ENCODE peak calls at places on chromosomes 13 and 19, in four cellular contexts. L, K, F and D are unnamed samples.
A peak's percentile ranks its signal among the peaks of the same experiment; 100 is the strongest.

GRCh38 chr19:37961198-37961597 is 54.2 kb downstream of the SIPA1L3 start:
- DNase-seq in F (no peak), L (no peak), K (no peak), D (no peak)

GRCh38 chr13:32471187-32471922 is 43.4 kb upstream of the N4BP2L1 start:
- DNase-seq in F (no peak), L (peak; percentile 64), K (no peak), D (no peak)

GRCh38 chr13:47220453-47221150 is 323.7 kb upstream of the HTR2A start:
- DNase-seq in K (no peak), L (peak; percentile 12), F (no peak), D (no peak)

GRCh38 chr13:46176756-46177155 is 5.2 kb downstream of the LCP1 start:
- DNase-seq in F (no peak), L (no peak), K (no peak), D (no peak)

GRCh38 chr19:29501816-29502580 is 23.8 kb upstream of the VSTM2B start:
- DNase-seq in L (no peak), K (no peak), F (no peak), D (no peak)

GRCh38 chr19:17205237-17206140 is 9.7 kb upstream of the USE1 start:
- DNase-seq in F (peak; percentile 76), L (peak; percentile 62), K (peak; percentile 44), D (peak; percentile 32)

GRCh38 chr13:21812192-21812626 is 141.3 kb downstream of the FGF9 start:
- DNase-seq in F (peak; percentile 2), K (no peak), L (no peak), D (no peak)

GRCh38 chr19:4472174-4472974 is at the start of gene HDGFL2:
- DNase-seq in K (no peak), F (no peak), L (no peak), D (no peak)

GRCh38 chr13:46303743-46304385 is 83.2 kb downstream of the RUBCNL start:
- DNase-seq in L (no peak), F (no peak), K (no peak), D (no peak)

GRCh38 chr13:24670174-24670573 is 10.0 kb upstream of the ATP12A start:
- DNase-seq in L (no peak), F (no peak), K (no peak), D (no peak)

GRCh38 chr13:55571237-55571867 is 1569.4 kb upstream of the PRR20A start:
- DNase-seq in F (no peak), L (no peak), K (no peak), D (no peak)

GRCh38 chr13:68078874-68079273 is 848.7 kb upstream of the PCDH9 start:
- DNase-seq in F (peak; percentile 34), K (no peak), L (no peak), D (no peak)

GRCh38 chr13:99285432-99286182 is 21.6 kb downstream of the GPR183 start:
- DNase-seq in F (no peak), K (no peak), L (no peak), D (no peak)

GRCh38 chr19:28488006-28488405 is 724.9 kb downstream of the UQCRFS1 start:
- DNase-seq in K (no peak), F (no peak), L (no peak), D (no peak)

GRCh38 chr13:33218020-33218419 is 67.5 kb downstream of the STARD13 start:
- DNase-seq in K (peak; percentile 96), L (peak; percentile 89), F (peak; percentile 92), D (no peak)

GRCh38 chr13:84648069-84648640 is 765.9 kb upstream of the SLITRK1 start:
- DNase-seq in F (no peak), K (no peak), L (no peak), D (no peak)

GRCh38 chr13:106348032-106348431 is 187.4 kb downstream of the EFNB2 start:
- DNase-seq in K (peak; percentile 96), L (peak; percentile 70), F (peak; percentile 85), D (no peak)

GRCh38 chr13:46648166-46648607 is 95.2 kb downstream of the LRCH1 start:
- DNase-seq in L (peak; percentile 75), K (peak; percentile 19), F (peak; percentile 34), D (no peak)

GRCh38 chr19:14073925-14074838 is 1.6 kb downstream of the MISP3 start:
- DNase-seq in L (peak; percentile 39), K (peak; percentile 70), F (peak; percentile 51), D (no peak)

GRCh38 chr19:13953021-13953531 is 767 bp downstream of the DCAF15 start:
- DNase-seq in K (peak; percentile 61), F (peak; percentile 79), L (peak; percentile 57), D (peak; percentile 28)

GRCh38 chr13:98556968-98557591 is 19.8 kb downstream of the STK24 start:
- DNase-seq in K (peak; percentile 56), L (peak; percentile 40), F (peak; percentile 29), D (no peak)

GRCh38 chr19:13099073-13099999 is 3.3 kb downstream of the LYL1 start:
- DNase-seq in K (peak; percentile 33), F (peak; percentile 73), L (peak; percentile 74), D (peak; percentile 53)

GRCh38 chr19:38663156-38663651 is 15.8 kb downstream of the ACTN4 start:
- DNase-seq in K (no peak), L (no peak), F (no peak), D (no peak)

GRCh38 chr19:50387176-50387867 is 3.2 kb downstream of the POLD1 start:
- DNase-seq in K (no peak), F (peak; percentile 74), L (peak; percentile 80), D (no peak)